ENCODE peak calls at places on chromosomes 13 and 19, in seven cellular contexts. U is NCI-H774; F is activated CD4-positive, alpha-beta T cell treated with anti-CD3 and anti-CD28 coated beads for 1 hour; X is T-helper 2 cell; Y is activated CD8-positive, alpha-beta memory T cell treated with anti-CD3 and anti-CD28 coated beads for 1 hour; P is endodermal cell; E is activated CD4-positive, CD25-positive, alpha-beta regulatory T cell. Z is an unnamed sample.

GRCh38 chr19:38293281-38293680 is 10.8 kb upstream of the C19orf33 start:
- DNase-seq in Y (no peak), X (no peak), F (no peak), E (no peak), U (no peak), P (no peak), Z (no peak)

GRCh38 chr13:99018418-99019180 is 40.7 kb upstream of the DOCK9 start:
- DNase-seq in Y (no peak), E (no peak), F (no peak), P (no peak), U (no peak), X (no peak), Z (no peak)

GRCh38 chr13:51832471-51833152 is 12.4 kb downstream of the TMEM272 start:
- DNase-seq in F (peak; percentile 40), X (peak; percentile 54), E (peak; percentile 17), U (no peak), Y (peak; percentile 31), P (peak; percentile 68), Z (peak; percentile 46)

GRCh38 chr13:46396341-46396740 is 9.3 kb upstream of the RUBCNL start:
- DNase-seq in P (no peak), X (no peak), U (no peak), Y (no peak), E (no peak), F (no peak), Z (no peak)

GRCh38 chr13:88281846-88282245 is 610.7 kb downstream of the SLITRK5 start:
- DNase-seq in E (no peak), X (no peak), U (no peak), F (no peak), Y (no peak), P (no peak), Z (no peak)

GRCh38 chr13:95677564-95678386 is 836 bp downstream of the DNAJC3 start:
- DNase-seq in U (no peak), P (no peak), Y (no peak), F (no peak), X (peak; percentile 41), E (no peak), Z (no peak)

GRCh38 chr13:59409211-59409610 is 754.5 kb downstream of the DIAPH3 start:
- DNase-seq in P (peak; percentile 60), E (no peak), X (no peak), U (no peak), Y (no peak), F (no peak), Z (no peak)

GRCh38 chr13:113029487-113030258 is 60.7 kb downstream of the MCF2L start:
- DNase-seq in U (peak; percentile 53), P (peak; percentile 95), F (peak; percentile 39), X (peak; percentile 8), E (peak; percentile 11), Y (peak; percentile 4), Z (peak; percentile 67)

GRCh38 chr13:30983431-30983830 is 51.0 kb downstream of the TEX26 start:
- DNase-seq in P (no peak), Y (no peak), F (no peak), E (no peak), U (no peak), X (no peak), Z (no peak)

GRCh38 chr19:54162241-54162805 is 2.8 kb upstream of the LENG1 start:
- DNase-seq in U (peak; percentile 74), F (peak; percentile 70), X (peak; percentile 83), Y (peak; percentile 46), P (peak; percentile 96), E (peak; percentile 74), Z (peak; percentile 67)

GRCh38 chr19:51327066-51327985 is 14.6 kb downstream of the VSIG10L start:
- DNase-seq in P (peak; percentile 95), Y (no peak), U (no peak), F (no peak), E (no peak), X (peak; percentile 90), Z (no peak)

GRCh38 chr13:25990801-25991200 is 61.0 kb downstream of the SHISA2 start:
- DNase-seq in E (no peak), P (no peak), U (no peak), X (no peak), Y (no peak), F (no peak), Z (no peak)

GRCh38 chr13:32676242-32676641 is 90.0 kb downstream of the PDS5B start:
- DNase-seq in F (no peak), Y (no peak), E (no peak), X (no peak), P (no peak), U (no peak), Z (no peak)

GRCh38 chr19:41623360-41623759 is 3.5 kb downstream of the CEACAM4 start:
- DNase-seq in U (no peak), Y (no peak), E (no peak), X (no peak), P (no peak), F (no peak), Z (no peak)

GRCh38 chr19:4519172-4519496 is 848 bp upstream of the PLIN4 start:
- DNase-seq in F (no peak), E (no peak), Y (no peak), P (no peak), U (no peak), X (no peak), Z (no peak)

GRCh38 chr13:110491869-110492268 is 69.7 kb downstream of the RAB20 start:
- DNase-seq in P (no peak), F (no peak), X (no peak), Y (no peak), E (no peak), U (no peak), Z (no peak)

GRCh38 chr19:10501971-10502523 is 1.1 kb downstream of the KEAP1 start:
- DNase-seq in E (no peak), U (peak; percentile 78), P (peak; percentile 75), Y (no peak), X (peak; percentile 55), F (peak; percentile 21), Z (no peak)

GRCh38 chr13:110106726-110107125 is 200.2 kb downstream of the COL4A1 start:
- DNase-seq in E (no peak), Y (no peak), X (no peak), U (no peak), F (no peak), P (no peak), Z (no peak)

GRCh38 chr13:37617162-37617561 is 18.6 kb upstream of the POSTN start:
- DNase-seq in E (no peak), P (no peak), U (no peak), Y (no peak), F (no peak), X (no peak), Z (no peak)